ENCODE peak calls at places on chromosomes 2 and 18, in five cellular contexts. One of them, this sample, is unnamed.

GRCh38 chr18:48777026-48777736 is 173.6 kb downstream of the SMAD7 start:
- DNase-seq in SK-N-SH: peak; percentile 90
- DNase-seq in K562: peak; percentile 72
- DNase-seq in H1: peak; percentile 41
- DNase-seq in HCT116: no peak
- DNase-seq in this sample: peak; percentile 56

GRCh38 chr2:62663443-62663842 is 42.1 kb upstream of the EHBP1 start:
- DNase-seq in HCT116: no peak
- DNase-seq in SK-N-SH: peak; percentile 22
- DNase-seq in K562: no peak
- DNase-seq in H1: no peak
- DNase-seq in this sample: no peak

GRCh38 chr2:187139469-187139868 is 290.5 kb upstream of the ZSWIM2 start:
- DNase-seq in K562: no peak
- DNase-seq in H1: no peak
- DNase-seq in HCT116: no peak
- DNase-seq in SK-N-SH: no peak
- DNase-seq in this sample: no peak

GRCh38 chr18:7069191-7069590 is 48.4 kb downstream of the LAMA1 start:
- DNase-seq in K562: no peak
- DNase-seq in H1: no peak
- DNase-seq in SK-N-SH: no peak
- DNase-seq in HCT116: no peak
- DNase-seq in this sample: no peak

GRCh38 chr2:47271054-47272000 is 116.2 kb upstream of the STPG4 start:
- DNase-seq in HCT116: no peak
- DNase-seq in H1: no peak
- DNase-seq in SK-N-SH: no peak
- DNase-seq in K562: no peak
- DNase-seq in this sample: no peak

GRCh38 chr2:198615972-198616371 is 811.6 kb downstream of the PLCL1 start:
- DNase-seq in HCT116: no peak
- DNase-seq in SK-N-SH: no peak
- DNase-seq in K562: no peak
- DNase-seq in H1: no peak
- DNase-seq in this sample: no peak

GRCh38 chr2:20415511-20415918 is 31.4 kb upstream of the RHOB start:
- DNase-seq in H1: no peak
- DNase-seq in SK-N-SH: no peak
- DNase-seq in HCT116: no peak
- DNase-seq in K562: no peak
- DNase-seq in this sample: no peak

GRCh38 chr2:74501335-74502071 is 2.1 kb upstream of the LBX2 start:
- DNase-seq in HCT116: no peak
- DNase-seq in H1: no peak
- DNase-seq in SK-N-SH: peak; percentile 63
- DNase-seq in K562: peak; percentile 55
- DNase-seq in this sample: no peak

GRCh38 chr2:135471106-135471505 is 59.9 kb downstream of the ZRANB3 start:
- DNase-seq in HCT116: no peak
- DNase-seq in H1: no peak
- DNase-seq in K562: no peak
- DNase-seq in SK-N-SH: no peak
- DNase-seq in this sample: no peak

GRCh38 chr2:135473567-135473966 is 57.5 kb downstream of the ZRANB3 start:
- DNase-seq in HCT116: no peak
- DNase-seq in SK-N-SH: peak; percentile 37
- DNase-seq in H1: no peak
- DNase-seq in K562: peak; percentile 17
- DNase-seq in this sample: peak; percentile 16

DNA sequence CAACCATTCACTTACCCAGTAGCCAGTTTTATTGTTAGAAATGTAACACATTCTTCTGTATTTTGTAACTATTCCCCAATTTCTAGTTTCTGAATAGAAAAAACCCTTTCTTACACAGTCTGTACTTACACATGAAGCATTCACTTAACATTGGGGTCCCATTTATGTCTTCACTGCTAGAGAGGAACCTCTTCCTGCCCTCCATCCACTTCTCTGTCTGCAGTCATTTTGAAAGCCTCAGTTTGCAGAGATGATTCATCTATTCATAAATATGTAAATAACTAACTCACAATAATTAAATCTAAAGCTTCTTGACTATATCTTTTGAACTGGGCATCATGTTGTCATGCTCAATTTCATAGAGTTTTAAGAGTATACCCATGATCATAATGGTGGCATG is 55.9 kb downstream of the ZRANB3 start:
- DNase-seq in H1: no peak
- DNase-seq in HCT116: no peak
- DNase-seq in K562: no peak
- DNase-seq in SK-N-SH: no peak
- DNase-seq in this sample: no peak
- TF ChIP-seq JUND in H1: no peak
- TF ChIP-seq JUND in HCT116: no peak
- TF ChIP-seq JUND in K562: no peak
- TF ChIP-seq JUND in SK-N-SH: no peak
- TF ChIP-seq JUND in this sample: no peak

DNA sequence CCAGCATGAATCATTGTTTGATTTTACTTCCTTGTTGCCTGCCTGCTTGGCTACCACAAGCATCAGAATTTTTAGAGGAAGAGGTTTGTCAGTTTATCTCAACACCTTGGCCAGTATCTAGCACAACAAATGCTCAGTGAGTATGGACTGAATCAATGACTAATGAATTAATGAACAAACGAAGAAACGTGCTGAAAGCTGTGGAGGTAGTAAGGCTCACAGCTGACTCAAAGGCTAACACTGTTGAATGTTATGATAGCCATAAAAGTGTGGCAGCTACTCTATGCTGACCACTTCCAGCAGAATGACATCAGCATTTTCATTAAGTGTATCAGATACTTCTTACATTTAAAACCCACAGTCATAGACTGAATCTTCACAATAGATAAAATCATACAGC is 543.4 kb downstream of the IRS1 start:
- DNase-seq in SK-N-SH: no peak
- DNase-seq in HCT116: no peak
- DNase-seq in H1: no peak
- DNase-seq in K562: no peak
- DNase-seq in this sample: no peak
- TF ChIP-seq JUND in SK-N-SH: no peak
- TF ChIP-seq JUND in HCT116: peak; percentile 30
- TF ChIP-seq JUND in H1: no peak
- TF ChIP-seq JUND in K562: no peak
- TF ChIP-seq JUND in this sample: no peak

DNA sequence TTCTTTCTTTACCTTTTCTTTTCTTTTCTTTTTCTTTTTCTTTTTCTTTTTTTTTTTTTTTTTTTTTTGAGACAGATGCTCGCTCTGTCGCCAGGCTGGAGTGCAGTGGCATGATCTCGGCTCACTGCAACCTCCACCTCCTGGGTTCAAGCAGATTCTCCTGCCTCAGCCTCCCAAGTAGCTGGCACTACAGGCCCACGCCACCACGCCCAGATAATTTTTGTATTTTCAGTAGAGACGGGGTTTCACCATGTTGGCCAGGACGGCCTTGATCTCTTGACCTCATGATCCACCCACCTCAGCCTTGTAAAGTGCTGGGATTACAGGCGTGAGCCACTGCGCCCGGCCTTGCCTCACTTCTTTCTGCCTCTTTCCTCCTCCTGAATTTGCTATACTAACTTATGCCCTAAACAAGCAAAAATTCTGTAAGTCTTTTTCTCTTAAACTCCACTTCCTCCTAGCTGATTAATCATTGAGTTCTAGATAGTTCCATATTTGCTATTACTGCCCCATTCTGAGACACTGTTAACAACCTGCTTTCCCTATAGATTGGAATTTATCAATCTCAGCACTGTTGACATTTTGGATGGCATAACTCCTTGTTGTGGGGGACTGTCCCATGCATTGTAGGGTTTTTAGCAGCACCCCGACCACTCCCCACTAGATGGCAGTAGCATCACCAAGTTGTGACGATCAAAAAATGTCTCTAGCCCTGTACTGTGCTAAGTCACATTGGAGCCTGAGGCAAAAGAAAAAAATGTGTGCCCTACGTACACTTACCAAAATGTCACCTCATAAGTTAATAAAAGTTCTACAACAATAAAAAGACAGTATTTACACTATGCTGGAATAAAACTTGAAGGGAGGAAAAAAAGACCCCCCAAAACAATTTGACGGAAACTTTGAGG is 16.4 kb upstream of the THADA start:
- DNase-seq in H1: no peak
- DNase-seq in K562: peak; percentile 71
- DNase-seq in HCT116: peak; percentile 74
- DNase-seq in SK-N-SH: peak; percentile 82
- DNase-seq in this sample: peak; percentile 82
- TF ChIP-seq JUND in H1: no peak
- TF ChIP-seq JUND in K562: no peak
- TF ChIP-seq JUND in HCT116: no peak
- TF ChIP-seq JUND in SK-N-SH: no peak
- TF ChIP-seq JUND in this sample: no peak

GRCh38 chr2:29951561-29951960 is 30.2 kb upstream of the ALK start:
- DNase-seq in K562: no peak
- DNase-seq in SK-N-SH: no peak
- DNase-seq in H1: no peak
- DNase-seq in HCT116: no peak
- DNase-seq in this sample: no peak
- TF ChIP-seq JUND in K562: no peak
- TF ChIP-seq JUND in SK-N-SH: no peak
- TF ChIP-seq JUND in H1: no peak
- TF ChIP-seq JUND in HCT116: no peak
- TF ChIP-seq JUND in this sample: no peak

GRCh38 chr2:3219536-3219935 is 158.1 kb downstream of the EIPR1 start:
- DNase-seq in H1: no peak
- DNase-seq in K562: no peak
- DNase-seq in SK-N-SH: no peak
- DNase-seq in HCT116: no peak
- DNase-seq in this sample: no peak

GRCh38 chr2:3223080-3223923 is 154.3 kb downstream of the EIPR1 start:
- DNase-seq in K562: no peak
- DNase-seq in H1: no peak
- DNase-seq in HCT116: no peak
- DNase-seq in SK-N-SH: no peak
- DNase-seq in this sample: no peak

GRCh38 chr2:3224681-3225080 is 152.9 kb downstream of the EIPR1 start:
- DNase-seq in K562: no peak
- DNase-seq in SK-N-SH: no peak
- DNase-seq in H1: no peak
- DNase-seq in HCT116: no peak
- DNase-seq in this sample: no peak

GRCh38 chr2:3217646-3218045 is 160.0 kb downstream of the EIPR1 start:
- DNase-seq in K562: no peak
- DNase-seq in H1: no peak
- DNase-seq in SK-N-SH: no peak
- DNase-seq in HCT116: no peak
- DNase-seq in this sample: no peak

GRCh38 chr2:3222636-3223035 is 155.0 kb downstream of the EIPR1 start:
- DNase-seq in SK-N-SH: no peak
- DNase-seq in H1: no peak
- DNase-seq in K562: no peak
- DNase-seq in HCT116: no peak
- DNase-seq in this sample: peak; percentile 80
- TF ChIP-seq JUND in SK-N-SH: no peak
- TF ChIP-seq JUND in H1: no peak
- TF ChIP-seq JUND in K562: no peak
- TF ChIP-seq JUND in HCT116: no peak
- TF ChIP-seq JUND in this sample: no peak

DNA sequence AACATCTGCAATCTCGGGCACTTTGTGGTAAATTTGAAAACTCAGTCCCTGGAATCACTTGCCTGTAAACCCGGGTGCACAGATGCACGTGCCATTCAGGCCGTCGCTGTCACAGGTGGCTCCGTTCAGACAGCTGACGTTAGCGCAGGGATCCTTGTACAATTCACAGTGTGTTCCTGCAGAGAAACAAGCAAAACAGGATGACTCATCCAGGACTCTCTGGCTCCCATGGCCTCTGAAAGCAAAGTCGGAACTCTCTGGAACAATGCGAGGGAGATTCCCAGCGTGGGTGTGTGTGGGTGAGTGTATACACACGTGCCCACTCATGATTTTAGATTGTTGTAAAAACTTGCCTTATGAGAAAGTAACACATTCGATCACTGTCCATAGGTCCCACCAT is 136.1 kb upstream of the PID1 start:
- DNase-seq in K562: no peak
- DNase-seq in SK-N-SH: no peak
- DNase-seq in HCT116: peak; percentile 86
- DNase-seq in H1: no peak
- DNase-seq in this sample: peak; percentile 45
- TF ChIP-seq JUND in K562: no peak
- TF ChIP-seq JUND in SK-N-SH: no peak
- TF ChIP-seq JUND in HCT116: peak; percentile 96
- TF ChIP-seq JUND in H1: peak; percentile 55
- TF ChIP-seq JUND in this sample: no peak

GRCh38 chr2:200161458-200161857 is 145.0 kb upstream of the SPATS2L start:
- DNase-seq in SK-N-SH: no peak
- DNase-seq in HCT116: no peak
- DNase-seq in K562: no peak
- DNase-seq in H1: no peak
- DNase-seq in this sample: no peak
- TF ChIP-seq JUND in SK-N-SH: no peak
- TF ChIP-seq JUND in HCT116: no peak
- TF ChIP-seq JUND in K562: no peak
- TF ChIP-seq JUND in H1: peak; percentile 49
- TF ChIP-seq JUND in this sample: no peak

DNA sequence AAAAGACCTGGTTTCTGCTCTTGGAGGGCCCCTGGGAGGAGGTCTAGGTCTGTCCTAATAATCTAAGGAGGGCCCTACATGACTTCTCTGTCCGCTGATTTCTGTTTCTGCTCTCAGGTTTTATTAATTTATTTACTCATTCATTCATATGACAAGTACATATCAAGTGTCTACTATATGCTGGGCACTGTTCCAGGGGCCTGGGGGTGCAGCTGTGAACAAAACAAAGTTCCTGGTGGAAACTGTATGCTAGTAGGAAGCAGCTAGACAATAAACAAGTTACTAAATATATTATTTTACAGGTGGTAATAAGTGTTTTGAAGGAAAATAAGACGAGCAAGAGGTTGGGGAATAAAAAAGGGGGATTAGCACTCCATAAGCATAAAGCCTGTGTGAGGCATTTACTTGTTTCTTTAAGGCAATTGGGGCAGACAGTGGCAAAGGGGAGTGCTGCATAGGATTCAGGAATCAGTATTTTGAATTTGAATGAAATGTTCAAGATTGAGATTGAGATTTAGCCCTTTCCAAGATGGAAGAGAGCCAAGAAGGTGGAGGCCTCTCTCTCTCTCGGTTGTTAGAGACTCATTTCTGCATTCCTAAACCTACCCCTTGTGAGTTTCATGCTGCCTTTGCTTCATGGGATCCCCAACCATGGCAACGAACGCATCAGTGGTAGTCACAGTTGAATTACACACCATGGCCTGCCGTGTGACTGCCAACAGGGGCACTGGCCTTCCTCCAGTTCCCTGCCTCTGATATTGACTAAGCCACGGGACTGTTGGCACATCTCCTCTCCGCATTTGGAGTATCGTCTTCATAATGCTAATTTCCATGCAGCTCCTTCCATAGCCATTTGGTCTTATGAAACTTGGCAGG is 28.3 kb downstream of the DRC1 start:
- DNase-seq in HCT116: no peak
- DNase-seq in SK-N-SH: no peak
- DNase-seq in K562: no peak
- DNase-seq in H1: no peak
- DNase-seq in this sample: no peak
- TF ChIP-seq JUND in HCT116: no peak
- TF ChIP-seq JUND in SK-N-SH: no peak
- TF ChIP-seq JUND in K562: no peak
- TF ChIP-seq JUND in H1: no peak
- TF ChIP-seq JUND in this sample: no peak

This sample was measured in T47D.